ENCODE peak calls at places on chromosomes 7 and 10, in six cellular contexts. T, Y, W, M, V and Q are unnamed samples.

GRCh38 chr10:104088239-104088638 is 2.6 kb upstream of the COL17A1 start:
- DNase-seq in T (no peak), Y (no peak), W (no peak), M (no peak), V (no peak), Q (no peak)

GRCh38 chr10:34922138-34922537 is 107.0 kb upstream of the PARD3 start:
- DNase-seq in T (no peak), Y (no peak), W (no peak), M (no peak), V (no peak), Q (no peak)

GRCh38 chr10:133457100-133457841 is 3.5 kb downstream of the SCART1 start:
- DNase-seq in T (no peak), Y (no peak), W (no peak), M (no peak), V (no peak), Q (no peak)

GRCh38 chr10:110138197-110138812 is 69.1 kb upstream of the MXI1 start:
- DNase-seq in T (no peak), Y (peak; percentile 65), W (peak; percentile 65), M (no peak), V (peak; percentile 50), Q (peak; percentile 66)

GRCh38 chr7:132004528-132004927 is 448.1 kb upstream of the PODXL start:
- DNase-seq in T (no peak), Y (no peak), W (no peak), M (no peak), V (no peak), Q (no peak)

GRCh38 chr7:114959931-114960330 is 38.0 kb downstream of the MDFIC start:
- DNase-seq in T (no peak), Y (no peak), W (no peak), M (peak; percentile 38), V (no peak), Q (no peak)

GRCh38 chr7:38007096-38007495 is 86.7 kb downstream of the EPDR1 start:
- DNase-seq in T (no peak), Y (no peak), W (no peak), M (no peak), V (no peak), Q (no peak)

GRCh38 chr7:136874393-136875032 is 6.1 kb downstream of the CHRM2 start:
- DNase-seq in T (peak; percentile 71), Y (peak; percentile 2), W (peak; percentile 20), M (no peak), V (peak; percentile 72), Q (no peak)

GRCh38 chr10:133143200-133143533 is 16.9 kb upstream of the KNDC1 start:
- DNase-seq in T (peak; percentile 47), Y (no peak), W (no peak), M (no peak), V (no peak), Q (no peak)

GRCh38 chr7:149827089-149827981 is 10.8 kb upstream of the ZNF862 start:
- DNase-seq in T (peak; percentile 75), Y (no peak), W (no peak), M (no peak), V (peak; percentile 57), Q (no peak)

GRCh38 chr7:80150621-80151273 is 16.1 kb downstream of the GNAI1 start:
- DNase-seq in T (no peak), Y (no peak), W (no peak), M (no peak), V (no peak), Q (no peak)

GRCh38 chr7:43646603-43647313 is 63.9 kb downstream of the STK17A start:
- DNase-seq in T (no peak), Y (no peak), W (no peak), M (no peak), V (peak; percentile 57), Q (no peak)

GRCh38 chr10:34941471-34942357 is 126.6 kb upstream of the PARD3 start:
- DNase-seq in T (no peak), Y (no peak), W (no peak), M (no peak), V (no peak), Q (no peak)

GRCh38 chr10:5458425-5458824 is 40.9 kb downstream of the CALML5 start:
- DNase-seq in T (no peak), Y (no peak), W (no peak), M (no peak), V (no peak), Q (no peak)

GRCh38 chr7:13042605-13043236 is 355.3 kb downstream of the ARL4A start:
- DNase-seq in T (no peak), Y (peak; percentile 56), W (peak; percentile 74), M (no peak), V (no peak), Q (no peak)

GRCh38 chr7:47600199-47601118 is 18.5 kb upstream of the TNS3 start:
- DNase-seq in T (no peak), Y (no peak), W (no peak), M (no peak), V (no peak), Q (peak; percentile 86)

GRCh38 chr10:84355106-84355505 is 26.7 kb downstream of the CCSER2 start:
- DNase-seq in T (no peak), Y (no peak), W (no peak), M (no peak), V (no peak), Q (no peak)

GRCh38 chr10:84353052-84353803 is 24.8 kb downstream of the CCSER2 start:
- DNase-seq in T (no peak), Y (no peak), W (no peak), M (no peak), V (no peak), Q (no peak)

GRCh38 chr10:84354623-84355022 is 26.2 kb downstream of the CCSER2 start:
- DNase-seq in T (no peak), Y (no peak), W (no peak), M (no peak), V (no peak), Q (no peak)

GRCh38 chr10:84348860-84349259 is 20.5 kb downstream of the CCSER2 start:
- DNase-seq in T (no peak), Y (no peak), W (no peak), M (no peak), V (no peak), Q (no peak)

GRCh38 chr10:84352251-84352842 is 24.0 kb downstream of the CCSER2 start:
- DNase-seq in T (peak; percentile 72), Y (peak; percentile 53), W (peak; percentile 45), M (no peak), V (peak; percentile 65), Q (peak; percentile 82)
- TF ChIP-seq JUND in T (no peak), Y (no peak), W (no peak), M (no peak), V (no peak), Q (no peak)

GRCh38 chr10:3624367-3624766 is 160.6 kb downstream of the KLF6 start:
- DNase-seq in T (no peak), Y (no peak), W (no peak), M (no peak), V (no peak), Q (peak; percentile 74)

GRCh38 chr10:3620818-3621217 is 164.2 kb downstream of the KLF6 start:
- DNase-seq in T (no peak), Y (no peak), W (no peak), M (no peak), V (no peak), Q (no peak)

GRCh38 chr10:3622427-3622826 is 162.6 kb downstream of the KLF6 start:
- DNase-seq in T (no peak), Y (no peak), W (no peak), M (no peak), V (no peak), Q (no peak)

GRCh38 chr10:3623746-3624145 is 161.3 kb downstream of the KLF6 start:
- DNase-seq in T (no peak), Y (no peak), W (peak; percentile 4), M (peak; percentile 48), V (no peak), Q (peak; percentile 80)

DNA sequence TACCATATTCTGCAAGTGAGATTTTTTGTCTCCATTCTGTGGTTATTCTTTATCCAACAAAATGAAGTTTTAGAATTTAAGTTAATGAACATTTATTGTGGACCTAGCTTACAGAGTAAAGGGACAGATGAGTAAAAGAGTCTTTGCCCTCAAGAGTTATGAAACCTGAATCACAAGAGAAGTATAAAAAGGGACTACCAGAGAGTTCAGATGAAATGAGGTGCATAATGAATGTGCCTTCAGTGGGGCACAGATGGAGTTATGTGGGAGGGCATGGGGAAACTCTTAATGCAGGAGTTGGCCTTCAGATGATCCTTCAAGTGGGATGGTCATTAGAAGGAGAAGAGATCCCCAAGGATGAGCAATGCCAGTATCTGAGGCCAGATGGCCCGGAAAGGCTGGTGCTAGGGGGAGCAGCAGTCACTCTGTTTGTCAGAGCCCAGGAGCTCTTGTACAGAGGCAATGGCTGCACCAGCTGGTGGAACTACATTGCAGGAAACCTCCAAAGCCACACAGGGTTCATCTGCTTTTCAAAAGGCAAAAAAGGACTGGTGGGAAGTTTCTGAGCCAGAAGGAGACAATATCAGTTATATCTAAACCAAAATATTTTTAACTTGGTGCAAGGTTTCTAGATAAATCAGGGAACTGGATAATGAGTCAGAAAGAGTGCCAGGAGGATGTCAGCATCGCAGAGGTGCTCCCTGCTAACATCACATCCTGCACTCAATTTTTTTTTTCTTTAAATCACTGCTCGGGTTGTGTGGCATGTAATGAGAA is 162.0 kb downstream of the KLF6 start:
- DNase-seq in T (no peak), Y (no peak), W (no peak), M (peak; percentile 45), V (no peak), Q (no peak)
- TF ChIP-seq JUND in T (no peak), Y (no peak), W (no peak), M (no peak), V (peak; percentile 42), Q (no peak)

GRCh38 chr10:98357208-98357836 is 57.7 kb downstream of the PYROXD2 start:
- DNase-seq in T (no peak), Y (no peak), W (no peak), M (no peak), V (no peak), Q (no peak)

GRCh38 chr10:98363188-98363587 is 51.8 kb downstream of the PYROXD2 start:
- DNase-seq in T (no peak), Y (no peak), W (no peak), M (no peak), V (no peak), Q (peak; percentile 73)

GRCh38 chr10:98364432-98365102 is 50.4 kb downstream of the PYROXD2 start:
- DNase-seq in T (no peak), Y (no peak), W (no peak), M (no peak), V (no peak), Q (no peak)

GRCh38 chr10:98361636-98362035 is 53.3 kb downstream of the PYROXD2 start:
- DNase-seq in T (no peak), Y (no peak), W (no peak), M (no peak), V (no peak), Q (no peak)

DNA sequence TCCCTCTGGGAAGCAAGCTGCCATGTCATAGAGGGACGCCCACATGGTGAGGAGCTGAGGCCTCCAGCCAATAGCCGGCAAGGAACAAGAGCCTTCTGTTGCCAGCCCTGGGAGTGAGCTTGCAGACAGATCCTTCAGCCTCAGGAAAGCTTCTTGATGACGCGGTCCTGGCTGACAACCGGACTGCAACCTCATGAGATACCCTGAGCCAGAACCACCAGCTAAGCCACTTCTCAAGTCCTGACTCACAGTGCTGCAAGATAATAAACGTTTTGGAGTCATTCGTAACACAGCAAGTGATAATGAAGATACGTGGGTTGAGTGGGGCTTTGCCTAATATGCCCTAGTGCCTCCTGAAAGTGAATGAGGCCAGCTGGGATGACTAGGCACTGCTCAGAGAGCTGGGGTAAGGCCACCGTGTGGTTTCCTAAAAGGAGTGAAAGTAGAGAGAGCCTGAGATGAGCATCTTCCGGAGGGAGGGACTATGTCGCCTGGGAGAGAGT is 53.8 kb downstream of the PYROXD2 start:
- DNase-seq in T (peak; percentile 68), Y (no peak), W (no peak), M (peak; percentile 68), V (no peak), Q (peak; percentile 91)
- TF ChIP-seq JUND in T (peak; percentile 57), Y (no peak), W (no peak), M (no peak), V (no peak), Q (no peak)

GRCh38 chr7:157375410-157375809 is 38.6 kb downstream of the DNAJB6 start:
- DNase-seq in T (no peak), Y (no peak), W (no peak), M (no peak), V (no peak), Q (no peak)
- TF ChIP-seq JUND in T (no peak), Y (no peak), W (no peak), M (no peak), V (no peak), Q (no peak)